ENCODE peak calls at places on chromosomes 7 and 10, in seven cellular contexts. J, M, I, T, K, R and D are unnamed samples.

GRCh38 chr7:92698237-92698841 is 108.1 kb upstream of the FAM133B start:
- DNase-seq in J (no peak), M (no peak), I (no peak), T (no peak), K (no peak), R (peak), D (no peak)

GRCh38 chr10:124035928-124036558 is 57.4 kb downstream of the CHST15 start:
- DNase-seq in J (no peak), M (no peak), I (peak), T (no peak), K (no peak), R (no peak), D (peak)

GRCh38 chr10:70285432-70285831 is 1.6 kb upstream of the NPFFR1 start:
- DNase-seq in J (no peak), M (no peak), I (no peak), T (no peak), K (no peak), R (no peak), D (no peak)

GRCh38 chr10:13637303-13637856 is 50.6 kb downstream of the PRPF18 start:
- DNase-seq in J (no peak), M (no peak), I (no peak), T (no peak), K (no peak), R (peak), D (no peak)

GRCh38 chr7:151384352-151384697 is 25.5 kb downstream of the WDR86 start:
- DNase-seq in J (no peak), M (no peak), I (no peak), T (no peak), K (no peak), R (no peak), D (peak)

GRCh38 chr7:37284805-37285211 is 163.9 kb downstream of the ELMO1 start:
- DNase-seq in J (peak), M (peak), I (peak), T (peak), K (no peak), R (peak), D (peak)

GRCh38 chr10:33035411-33035810 is 77.4 kb upstream of the ITGB1 start:
- DNase-seq in J (no peak), M (no peak), I (no peak), T (no peak), K (no peak), R (no peak), D (no peak)

GRCh38 chr7:75619636-75620035 is 119.1 kb downstream of the HIP1 start:
- DNase-seq in J (no peak), M (no peak), I (no peak), T (no peak), K (no peak), R (no peak), D (no peak)

GRCh38 chr7:140003913-140004382 is 58.8 kb downstream of the PARP12 start:
- DNase-seq in J (no peak), M (peak), I (no peak), T (no peak), K (no peak), R (peak), D (peak)

GRCh38 chr10:4331150-4331549 is 494.9 kb upstream of the AKR1E2 start:
- DNase-seq in J (no peak), M (no peak), I (no peak), T (no peak), K (no peak), R (no peak), D (no peak)

GRCh38 chr7:90931996-90932912 is 332.0 kb upstream of the FZD1 start:
- DNase-seq in J (no peak), M (peak), I (no peak), T (no peak), K (no peak), R (no peak), D (no peak)

GRCh38 chr7:128394904-128395496 is 14.8 kb downstream of the IMPDH1 start:
- DNase-seq in J (no peak), M (no peak), I (no peak), T (no peak), K (no peak), R (no peak), D (peak)

GRCh38 chr10:132412316-132413192 is 15.6 kb downstream of the PWWP2B start:
- DNase-seq in J (no peak), M (no peak), I (no peak), T (no peak), K (no peak), R (no peak), D (no peak)

GRCh38 chr10:124106241-124106905 is 13.0 kb upstream of the CHST15 start:
- DNase-seq in J (no peak), M (no peak), I (no peak), T (no peak), K (no peak), R (no peak), D (peak)

GRCh38 chr7:7274782-7275181 is 92.4 kb downstream of the C1GALT1 start:
- DNase-seq in J (no peak), M (no peak), I (no peak), T (no peak), K (no peak), R (no peak), D (no peak)

GRCh38 chr10:78472542-78472890 is 438.9 kb downstream of the RPS24 start:
- DNase-seq in J (no peak), M (no peak), I (no peak), T (no peak), K (no peak), R (no peak), D (no peak)

GRCh38 chr10:114504769-114505579 is 100.7 kb upstream of the AFAP1L2 start:
- DNase-seq in J (no peak), M (no peak), I (no peak), T (no peak), K (no peak), R (no peak), D (peak)

GRCh38 chr10:112333452-112333851 is 40.5 kb upstream of the ACSL5 start:
- DNase-seq in J (no peak), M (no peak), I (no peak), T (no peak), K (no peak), R (no peak), D (no peak)

GRCh38 chr7:121546632-121547340 is 150.7 kb upstream of the FAM3C start:
- DNase-seq in J (no peak), M (no peak), I (no peak), T (no peak), K (no peak), R (no peak), D (no peak)

GRCh38 chr7:1889556-1890181 is 219.6 kb downstream of the ELFN1 start:
- DNase-seq in J (no peak), M (no peak), I (no peak), T (no peak), K (no peak), R (no peak), D (no peak)